ENCODE peak calls at places on chromosomes 16 and 17, in eight cellular contexts. A is endothelial cell of umbilical vein, B is ascending aorta, C is cardiac muscle cell, N is A549, F is brain microvascular endothelial cell, V is transverse colon, T is Peyer's patch. G is an unnamed sample.

GRCh38 chr17:46870116-46870803 is 18.9 kb downstream of the WNT9B start:
- DNase-seq in C (no peak), B (no peak), V (peak), T (no peak), N (peak), F (no peak), A (no peak), G (no peak)

GRCh38 chr17:82684207-82684903 is 14.1 kb downstream of the RAB40B start:
- DNase-seq in B (no peak), F (no peak), V (peak), N (peak), A (no peak), T (no peak), C (no peak), G (no peak)

GRCh38 chr17:46264456-46265198 is 30.3 kb upstream of the LRRC37A start:
- DNase-seq in V (no peak), B (no peak), N (peak), C (peak), F (peak), T (no peak), A (no peak), G (no peak)

GRCh38 chr17:40547079-40547784 is 18.0 kb downstream of the CCR7 start:
- DNase-seq in C (no peak), T (peak), N (no peak), F (no peak), B (peak), A (no peak), V (peak), G (no peak)

GRCh38 chr17:69069289-69069688 is 8.6 kb upstream of the ABCA9 start:
- DNase-seq in B (no peak), A (no peak), F (no peak), T (no peak), N (no peak), V (no peak), C (no peak), G (no peak)

GRCh38 chr17:62754696-62755095 is 53.4 kb downstream of the MARCHF10 start:
- DNase-seq in B (no peak), T (no peak), A (no peak), N (no peak), F (no peak), C (no peak), V (no peak), G (no peak)

GRCh38 chr17:56887552-56888467 is 26.0 kb downstream of the TRIM25 start:
- DNase-seq in V (peak), A (no peak), T (no peak), C (no peak), F (no peak), N (no peak), B (no peak), G (no peak)

GRCh38 chr17:62824290-62825135 is 16.4 kb upstream of the MARCHF10 start:
- DNase-seq in V (no peak), N (peak), C (no peak), T (no peak), A (no peak), F (peak), B (no peak), G (no peak)

GRCh38 chr16:53789159-53789558 is 85.2 kb downstream of the FTO start:
- DNase-seq in T (no peak), B (no peak), A (no peak), C (no peak), N (no peak), F (peak), V (no peak), G (no peak)

GRCh38 chr16:74841469-74841868 is 66.8 kb upstream of the FA2H start:
- DNase-seq in F (no peak), V (no peak), B (no peak), N (no peak), T (no peak), C (no peak), A (no peak), G (no peak)

GRCh38 chr17:42365136-42365535 is 23.1 kb downstream of the STAT3 start:
- DNase-seq in V (no peak), T (no peak), A (peak), N (peak), F (peak), B (peak), C (no peak), G (no peak)

GRCh38 chr17:81483085-81483861 is 29.3 kb downstream of the ACTG1 start:
- DNase-seq in B (no peak), A (no peak), C (no peak), T (peak), F (no peak), N (no peak), V (peak), G (no peak)

GRCh38 chr17:62014526-62014925 is 50.6 kb downstream of the MED13 start:
- DNase-seq in N (no peak), A (no peak), F (no peak), V (no peak), B (no peak), T (no peak), C (no peak), G (no peak)

GRCh38 chr17:80224683-80225082 is 4.5 kb downstream of the SLC26A11 start:
- DNase-seq in F (no peak), B (no peak), A (no peak), N (no peak), T (no peak), V (no peak), C (no peak), G (no peak)

GRCh38 chr17:38685485-38685884 is 10.7 kb upstream of the EPOP start:
- DNase-seq in F (no peak), C (no peak), B (no peak), N (no peak), T (no peak), V (peak), A (no peak), G (no peak)

GRCh38 chr16:3950343-3951193 is 70.1 kb upstream of the CREBBP start:
- DNase-seq in N (peak), T (no peak), F (peak), A (peak), B (peak), V (peak), C (no peak), G (no peak)
- H3K27ac ChIP-seq in N (peak), T (peak), F (peak), A (peak), B (peak), V (peak), C (no peak), G (no peak)

GRCh38 chr17:77319211-77320031 is 178.7 kb downstream of the SEC14L1 start:
- DNase-seq in A (no peak), B (peak), F (peak), V (peak), T (peak), N (peak), C (no peak), G (peak)

GRCh38 chr17:77320046-77320445 is 179.3 kb downstream of the SEC14L1 start:
- DNase-seq in C (no peak), V (peak), A (no peak), F (no peak), T (no peak), N (no peak), B (no peak), G (peak)

GRCh38 chr17:77322284-77322533 is 181.4 kb downstream of the SEC14L1 start:
- DNase-seq in V (no peak), F (no peak), B (no peak), C (no peak), A (no peak), N (no peak), T (no peak), G (no peak)

GRCh38 chr17:77318491-77319210 is 177.9 kb downstream of the SEC14L1 start:
- DNase-seq in F (no peak), A (no peak), C (no peak), T (no peak), B (no peak), V (peak), N (peak), G (peak)

DNA sequence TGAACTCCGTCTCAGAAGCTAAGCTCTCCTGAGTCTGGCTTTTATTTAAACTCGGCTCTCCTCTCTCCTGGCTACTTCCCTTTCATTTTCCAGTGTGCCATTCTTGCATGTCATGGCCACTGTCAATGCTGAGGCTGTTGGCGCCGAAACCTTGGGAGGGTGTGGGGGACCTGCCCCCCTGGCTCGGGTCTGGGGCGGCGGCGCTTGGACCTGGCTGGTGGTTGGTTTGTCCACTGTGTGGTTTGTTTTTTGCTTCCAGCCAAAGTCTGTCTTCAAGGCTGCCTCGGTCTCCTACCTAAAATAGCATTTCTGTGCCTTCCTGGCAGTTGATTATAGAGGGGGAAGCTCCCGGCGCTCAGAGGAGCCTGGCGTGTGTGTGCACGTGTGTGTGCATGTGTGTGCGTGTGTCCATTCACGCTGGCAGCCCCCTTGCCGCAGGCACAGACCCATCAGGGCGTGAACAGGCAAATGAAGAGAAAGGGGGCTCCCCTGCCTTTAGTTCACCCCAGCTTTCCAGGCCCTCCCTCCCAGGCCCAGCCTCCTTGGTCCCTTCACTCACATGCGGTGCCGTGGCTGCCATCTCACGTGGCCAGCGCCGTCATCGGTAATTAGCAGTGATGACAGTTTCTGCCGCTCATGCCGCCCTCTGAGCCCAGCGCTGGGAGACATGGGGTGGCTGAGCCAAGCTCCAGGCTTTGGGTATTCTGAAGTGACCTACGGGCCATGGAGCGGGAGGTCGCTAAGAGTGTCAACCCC is 179.9 kb downstream of the SEC14L1 start:
- DNase-seq in V (peak), B (peak), A (no peak), F (no peak), N (peak), C (no peak), T (peak), G (peak)
- H3K4me3 ChIP-seq in V (peak), B (peak), A (no peak), F (peak), N (peak), C (no peak), T (peak), G (no peak)

GRCh38 chr16:20806168-20807050 is at the start of the genes ERI2 and REXO5:
- DNase-seq in N (peak), B (peak), C (peak), V (peak), F (peak), T (peak), A (peak), G (peak)
- TF ChIP-seq CTCF in N (peak), B (peak), C (peak), V (peak), F (peak), T (no peak), A (peak), G (peak)

GRCh38 chr16:82630219-82630618 is 3.5 kb downstream of the CDH13 start:
- DNase-seq in N (no peak), C (no peak), T (no peak), B (no peak), A (no peak), F (no peak), V (no peak), G (no peak)

GRCh38 chr16:82627811-82628339 is 1.1 kb downstream of the CDH13 start:
- DNase-seq in A (peak), C (peak), F (no peak), T (no peak), B (no peak), N (no peak), V (peak), G (no peak)

GRCh38 chr16:82630688-82631087 is 3.9 kb downstream of the CDH13 start:
- DNase-seq in C (no peak), A (peak), T (no peak), V (no peak), F (no peak), N (no peak), B (no peak), G (no peak)

GRCh38 chr16:82629441-82630027 is 2.8 kb downstream of the CDH13 start:
- DNase-seq in N (no peak), T (no peak), F (peak), A (peak), B (peak), C (no peak), V (no peak), G (no peak)

GRCh38 chr16:82628741-82629140 is 2.0 kb downstream of the CDH13 start:
- DNase-seq in A (peak), V (no peak), T (no peak), N (no peak), F (no peak), B (no peak), C (no peak), G (no peak)
- H3K27ac ChIP-seq in A (peak), V (no peak), T (no peak), N (no peak), F (peak), B (peak), C (no peak), G (no peak)

DNA sequence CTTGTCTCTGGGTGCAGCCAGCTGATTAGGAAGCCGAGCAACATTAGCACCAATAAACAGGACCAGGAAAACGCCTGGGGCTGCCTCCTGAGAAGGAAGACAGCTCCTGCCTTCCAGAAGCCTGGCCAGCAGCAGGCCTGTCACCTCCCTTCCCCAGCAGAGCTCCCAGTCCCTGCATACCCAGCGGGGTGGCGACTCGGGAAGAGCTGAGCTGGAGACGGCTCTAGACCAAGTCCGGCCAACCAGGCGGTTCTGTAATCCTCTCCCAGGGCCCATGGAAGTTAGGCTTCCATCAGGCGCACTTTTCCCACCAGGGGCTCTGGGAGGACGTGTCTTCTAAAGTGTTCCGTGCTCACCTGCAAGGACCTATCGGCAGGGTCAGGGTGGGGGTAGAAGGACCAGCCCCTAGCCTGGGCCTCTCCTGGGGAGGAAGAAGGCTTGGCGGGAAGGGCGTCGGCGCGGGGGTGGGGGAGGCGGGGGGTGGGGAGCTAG is 12.0 kb upstream of the CLUH start:
- DNase-seq in C (peak), T (no peak), A (no peak), N (no peak), F (no peak), B (no peak), V (peak), G (no peak)
- H3K4me3 ChIP-seq in C (no peak), T (peak), A (no peak), N (no peak), F (no peak), B (peak), V (peak), G (no peak)

GRCh38 chr17:19470529-19471261 is 59.7 kb downstream of the RNF112 start:
- DNase-seq in N (no peak), V (peak), B (peak), C (no peak), T (peak), F (no peak), A (no peak), G (peak)
- TF ChIP-seq CTCF in N (no peak), V (no peak), B (no peak), C (no peak), T (no peak), F (no peak), A (no peak), G (no peak)

GRCh38 chr17:74525781-74526288 is 5.4 kb downstream of the CD300LB start:
- DNase-seq in C (no peak), A (no peak), N (no peak), B (peak), T (no peak), F (no peak), V (no peak), G (no peak)
- H3K27ac ChIP-seq in C (no peak), A (no peak), N (no peak), B (no peak), T (no peak), F (no peak), V (no peak), G (no peak)

G was measured in WERI-Rb-1.